ENCODE peak calls at places on chromosomes 3 and 15, in four cellular contexts. G is activated CD8-positive, alpha-beta T cell treated with anti-CD3 and anti-CD28 coated beads, Interleukin-2, amount 10 ng/mL, durations not matched to agents 7 days and 5 days; A is stimulated activated CD8-positive, alpha-beta memory T cell treated with anti-CD3 and anti-CD28 coated beads, Interleukin-12 subunit alpha, Interleukin-12 subunit beta, amount 100 ng/mL, for 1 hour; U is HL-60. V is an unnamed sample.

GRCh38 chr15:93231261-93231939 is 142.4 kb upstream of the RGMA start:
- DNase-seq in G (no peak), U (no peak), A (no peak), V (no peak)

GRCh38 chr3:190455843-190456242 is 6.1 kb upstream of the TMEM207 start:
- DNase-seq in U (no peak), A (no peak), G (no peak), V (no peak)

GRCh38 chr15:40293006-40293405 is 10.1 kb upstream of the ANKRD63 start:
- DNase-seq in A (no peak), G (no peak), U (no peak), V (no peak)

GRCh38 chr15:56249080-56249479 is 5.4 kb upstream of the RFX7 start:
- DNase-seq in U (no peak), G (no peak), A (no peak), V (no peak)

GRCh38 chr3:189824629-189825312 is 193.6 kb downstream of the TP63 start:
- DNase-seq in G (no peak), A (no peak), U (no peak), V (no peak)

GRCh38 chr3:30167511-30168135 is 438.8 kb upstream of the TGFBR2 start:
- DNase-seq in A (no peak), G (no peak), U (no peak), V (no peak)

GRCh38 chr3:21889166-21889565 is 138.2 kb upstream of the ZNF385D start:
- DNase-seq in G (no peak), U (no peak), A (no peak), V (no peak)

GRCh38 chr3:123535580-123535979 is 49.3 kb downstream of the HACD2 start:
- DNase-seq in A (no peak), U (no peak), G (no peak), V (no peak)

GRCh38 chr3:38121832-38122461 is 15.0 kb downstream of the ACAA1 start:
- DNase-seq in U (no peak), G (no peak), A (no peak), V (no peak)

GRCh38 chr3:140447136-140447535 is 230.7 kb upstream of the TRIM42 start:
- DNase-seq in U (no peak), G (no peak), A (no peak), V (no peak)

GRCh38 chr15:29534378-29534777 is 264.8 kb upstream of the NSMCE3 start:
- DNase-seq in G (no peak), A (no peak), U (no peak), V (no peak)

GRCh38 chr3:21913791-21914190 is 162.8 kb upstream of the ZNF385D start:
- DNase-seq in G (no peak), U (no peak), A (no peak), V (no peak)

GRCh38 chr3:99952306-99952705 is 134.6 kb downstream of the CMSS1 start:
- DNase-seq in G (no peak), A (no peak), U (no peak), V (no peak)

GRCh38 chr15:74725241-74725774 is at the start of gene CYP1A1:
- DNase-seq in G (peak), A (no peak), U (no peak), V (no peak)

GRCh38 chr3:185351371-185351770 is 11.6 kb upstream of the MAP3K13 start:
- DNase-seq in U (no peak), A (no peak), G (no peak), V (no peak)

GRCh38 chr15:62344806-62345539 is 179.9 kb upstream of the C2CD4B start:
- DNase-seq in U (peak), G (peak), A (peak), V (peak)

GRCh38 chr3:110946810-110947209 is 124.8 kb upstream of the NECTIN3 start:
- DNase-seq in A (no peak), G (no peak), U (no peak), V (no peak)

GRCh38 chr3:127238602-127239001 is 45.7 kb downstream of the PRR23E start:
- DNase-seq in U (no peak), G (no peak), A (no peak), V (no peak)

GRCh38 chr15:48899793-48900192 is 21.9 kb downstream of the EID1 start:
- DNase-seq in U (no peak), A (no peak), G (no peak), V (no peak)

GRCh38 chr3:142894493-142894892 is 5.6 kb upstream of the PCOLCE2 start:
- DNase-seq in U (no peak), A (no peak), G (no peak), V (no peak)

GRCh38 chr3:67048067-67048715 is 50.1 kb downstream of the KBTBD8 start:
- DNase-seq in A (no peak), G (no peak), U (no peak), V (no peak)

GRCh38 chr15:99029358-99029871 is 21.8 kb upstream of the PGPEP1L start:
- DNase-seq in A (no peak), U (no peak), G (no peak), V (no peak)

GRCh38 chr3:170511371-170511770 is 74.5 kb downstream of the SLC7A14 start:
- DNase-seq in A (no peak), G (no peak), U (no peak), V (no peak)

GRCh38 chr3:175150812-175151411 is 291.8 kb downstream of the NAALADL2 start:
- DNase-seq in U (no peak), A (no peak), G (no peak), V (no peak)

GRCh38 chr15:40082195-40082868 is 26.3 kb downstream of the BMF start:
- DNase-seq in U (no peak), G (no peak), A (no peak), V (no peak)

GRCh38 chr15:67783303-67783702 is 42.0 kb upstream of the SKOR1 start:
- DNase-seq in A (peak), U (peak), G (peak), V (peak)

GRCh38 chr3:14143826-14144225 is 19.0 kb downstream of the TMEM43 start:
- DNase-seq in G (no peak), A (no peak), U (peak), V (no peak)

GRCh38 chr3:123143669-123144411 is 57.9 kb upstream of the SEC22A start:
- DNase-seq in U (no peak), G (no peak), A (no peak), V (no peak)

GRCh38 chr3:158368271-158368670 is 202.7 kb upstream of the MLF1 start:
- DNase-seq in U (no peak), A (no peak), G (no peak), V (no peak)

GRCh38 chr3:126491221-126492013 is 15.7 kb upstream of the ZXDC start:
- DNase-seq in U (no peak), G (no peak), A (no peak), V (no peak)

V was measured in CMK.